ENCODE peak calls at places on chromosome 18, in nine cellular contexts. One of them, this sample, is unnamed.

GRCh38 chr18:48622911-48623431 is 84.1 kb downstream of the CTIF start:
- DNase-seq in activated T-cell treated with anti-CD3 and anti-CD28 coated beads for 24 hours: no peak
- DNase-seq in T follicular helper cell: no peak
- DNase-seq in NCI-H1930: no peak
- DNase-seq in neuronal stem cell: no peak
- DNase-seq in activated CD4-positive, alpha-beta T cell treated with anti-CD3 and anti-CD28 coated beads, Interleukin-2, amount 50 U/mL, for 1 hour: no peak
- DNase-seq in B cell: peak
- DNase-seq in RKO: no peak
- DNase-seq in HS-27A: no peak
- DNase-seq in this sample: no peak

GRCh38 chr18:48265328-48265727 is 143.9 kb downstream of the ZBTB7C start:
- DNase-seq in activated T-cell treated with anti-CD3 and anti-CD28 coated beads for 24 hours: no peak
- DNase-seq in T follicular helper cell: no peak
- DNase-seq in NCI-H1930: no peak
- DNase-seq in neuronal stem cell: no peak
- DNase-seq in activated CD4-positive, alpha-beta T cell treated with anti-CD3 and anti-CD28 coated beads, Interleukin-2, amount 50 U/mL, for 1 hour: no peak
- DNase-seq in B cell: no peak
- DNase-seq in RKO: no peak
- DNase-seq in HS-27A: no peak
- DNase-seq in this sample: no peak

GRCh38 chr18:48459471-48459870 is 50.3 kb upstream of the ZBTB7C start:
- DNase-seq in activated T-cell treated with anti-CD3 and anti-CD28 coated beads for 24 hours: no peak
- DNase-seq in T follicular helper cell: no peak
- DNase-seq in NCI-H1930: no peak
- DNase-seq in neuronal stem cell: no peak
- DNase-seq in activated CD4-positive, alpha-beta T cell treated with anti-CD3 and anti-CD28 coated beads, Interleukin-2, amount 50 U/mL, for 1 hour: no peak
- DNase-seq in B cell: no peak
- DNase-seq in RKO: no peak
- DNase-seq in HS-27A: no peak
- DNase-seq in this sample: no peak

GRCh38 chr18:47461977-47462376 is 210.5 kb upstream of the SKOR2 start:
- DNase-seq in activated T-cell treated with anti-CD3 and anti-CD28 coated beads for 24 hours: no peak
- DNase-seq in T follicular helper cell: no peak
- DNase-seq in NCI-H1930: no peak
- DNase-seq in neuronal stem cell: no peak
- DNase-seq in activated CD4-positive, alpha-beta T cell treated with anti-CD3 and anti-CD28 coated beads, Interleukin-2, amount 50 U/mL, for 1 hour: no peak
- DNase-seq in B cell: no peak
- DNase-seq in RKO: no peak
- DNase-seq in HS-27A: no peak
- DNase-seq in this sample: no peak

GRCh38 chr18:8348051-8348450 is 261.2 kb upstream of the RAB12 start:
- DNase-seq in activated T-cell treated with anti-CD3 and anti-CD28 coated beads for 24 hours: no peak
- DNase-seq in T follicular helper cell: no peak
- DNase-seq in NCI-H1930: no peak
- DNase-seq in neuronal stem cell: no peak
- DNase-seq in activated CD4-positive, alpha-beta T cell treated with anti-CD3 and anti-CD28 coated beads, Interleukin-2, amount 50 U/mL, for 1 hour: no peak
- DNase-seq in B cell: no peak
- DNase-seq in RKO: no peak
- DNase-seq in HS-27A: no peak
- DNase-seq in this sample: no peak

GRCh38 chr18:23887493-23887892 is 127.1 kb upstream of the TTC39C start:
- DNase-seq in activated T-cell treated with anti-CD3 and anti-CD28 coated beads for 24 hours: no peak
- DNase-seq in T follicular helper cell: no peak
- DNase-seq in NCI-H1930: no peak
- DNase-seq in neuronal stem cell: no peak
- DNase-seq in activated CD4-positive, alpha-beta T cell treated with anti-CD3 and anti-CD28 coated beads, Interleukin-2, amount 50 U/mL, for 1 hour: no peak
- DNase-seq in B cell: no peak
- DNase-seq in RKO: no peak
- DNase-seq in HS-27A: no peak
- DNase-seq in this sample: no peak

GRCh38 chr18:60543646-60544045 is 171.1 kb upstream of the MC4R start:
- DNase-seq in activated T-cell treated with anti-CD3 and anti-CD28 coated beads for 24 hours: no peak
- DNase-seq in T follicular helper cell: no peak
- DNase-seq in NCI-H1930: no peak
- DNase-seq in neuronal stem cell: no peak
- DNase-seq in activated CD4-positive, alpha-beta T cell treated with anti-CD3 and anti-CD28 coated beads, Interleukin-2, amount 50 U/mL, for 1 hour: no peak
- DNase-seq in B cell: no peak
- DNase-seq in RKO: peak
- DNase-seq in HS-27A: no peak
- DNase-seq in this sample: no peak

GRCh38 chr18:76425299-76426101 is 69.5 kb downstream of the ZNF516 start:
- DNase-seq in activated T-cell treated with anti-CD3 and anti-CD28 coated beads for 24 hours: no peak
- DNase-seq in T follicular helper cell: no peak
- DNase-seq in NCI-H1930: no peak
- DNase-seq in neuronal stem cell: no peak
- DNase-seq in activated CD4-positive, alpha-beta T cell treated with anti-CD3 and anti-CD28 coated beads, Interleukin-2, amount 50 U/mL, for 1 hour: no peak
- DNase-seq in B cell: no peak
- DNase-seq in RKO: no peak
- DNase-seq in HS-27A: no peak
- DNase-seq in this sample: no peak

GRCh38 chr18:10051877-10052631 is 138.2 kb downstream of the VAPA start:
- DNase-seq in activated T-cell treated with anti-CD3 and anti-CD28 coated beads for 24 hours: no peak
- DNase-seq in T follicular helper cell: no peak
- DNase-seq in NCI-H1930: no peak
- DNase-seq in neuronal stem cell: no peak
- DNase-seq in activated CD4-positive, alpha-beta T cell treated with anti-CD3 and anti-CD28 coated beads, Interleukin-2, amount 50 U/mL, for 1 hour: no peak
- DNase-seq in B cell: no peak
- DNase-seq in RKO: no peak
- DNase-seq in HS-27A: no peak
- DNase-seq in this sample: no peak

GRCh38 chr18:23784811-23785245 is 95.6 kb downstream of the LAMA3 start:
- DNase-seq in activated T-cell treated with anti-CD3 and anti-CD28 coated beads for 24 hours: no peak
- DNase-seq in T follicular helper cell: no peak
- DNase-seq in NCI-H1930: no peak
- DNase-seq in neuronal stem cell: no peak
- DNase-seq in activated CD4-positive, alpha-beta T cell treated with anti-CD3 and anti-CD28 coated beads, Interleukin-2, amount 50 U/mL, for 1 hour: no peak
- DNase-seq in B cell: no peak
- DNase-seq in RKO: peak
- DNase-seq in HS-27A: peak
- DNase-seq in this sample: no peak

GRCh38 chr18:79952996-79953559 is 1.6 kb upstream of the SLC66A2 start:
- DNase-seq in activated T-cell treated with anti-CD3 and anti-CD28 coated beads for 24 hours: no peak
- DNase-seq in T follicular helper cell: no peak
- DNase-seq in NCI-H1930: no peak
- DNase-seq in neuronal stem cell: no peak
- DNase-seq in activated CD4-positive, alpha-beta T cell treated with anti-CD3 and anti-CD28 coated beads, Interleukin-2, amount 50 U/mL, for 1 hour: no peak
- DNase-seq in B cell: no peak
- DNase-seq in RKO: no peak
- DNase-seq in HS-27A: no peak
- DNase-seq in this sample: no peak

GRCh38 chr18:40293311-40293710 is 1661.7 kb upstream of the PIK3C3 start:
- DNase-seq in activated T-cell treated with anti-CD3 and anti-CD28 coated beads for 24 hours: no peak
- DNase-seq in T follicular helper cell: no peak
- DNase-seq in NCI-H1930: no peak
- DNase-seq in neuronal stem cell: no peak
- DNase-seq in activated CD4-positive, alpha-beta T cell treated with anti-CD3 and anti-CD28 coated beads, Interleukin-2, amount 50 U/mL, for 1 hour: no peak
- DNase-seq in B cell: no peak
- DNase-seq in RKO: no peak
- DNase-seq in HS-27A: no peak
- DNase-seq in this sample: no peak

This sample was measured in SK-N-MC.